ENCODE peak calls at places on chromosome 21, in ten cellular contexts. E is GM10248; L is hepatocyte; A is H9; Y is neural progenitor cell; B is CD4-positive, alpha-beta T cell; U is fibroblast of pulmonary artery; H is GM13976; D is choroid plexus epithelial cell; K is fibroblast of the aortic adventitia. S is an unnamed sample.

GRCh38 chr21:28635541-28635940 is 357.1 kb downstream of the LTN1 start:
- DNase-seq in L (no peak), K (no peak), Y (no peak), D (no peak), U (no peak), E (no peak), B (no peak), H (no peak), A (no peak), S (no peak)

GRCh38 chr21:32410916-32411315 is 1.6 kb upstream of the EVA1C start:
- DNase-seq in E (no peak), A (no peak), K (no peak), L (no peak), B (no peak), H (no peak), D (no peak), U (no peak), Y (no peak), S (no peak)

GRCh38 chr21:22585558-22585957 is 1587.3 kb downstream of the NCAM2 start:
- DNase-seq in Y (no peak), K (no peak), B (no peak), H (no peak), E (no peak), U (no peak), D (no peak), L (no peak), A (no peak), S (no peak)

GRCh38 chr21:41402231-41402630 is 23.8 kb upstream of the MX1 start:
- DNase-seq in E (no peak), U (no peak), K (no peak), A (peak; percentile 14), H (no peak), Y (no peak), D (no peak), L (no peak), B (no peak), S (no peak)

GRCh38 chr21:36964398-36964797 is 2.1 kb downstream of the HLCS start:
- DNase-seq in L (no peak), Y (no peak), B (no peak), H (no peak), E (no peak), A (no peak), U (no peak), K (no peak), D (no peak), S (no peak)

GRCh38 chr21:31273278-31273677 is 70.8 kb downstream of the TIAM1 start:
- DNase-seq in L (no peak), E (no peak), A (no peak), B (no peak), Y (no peak), K (no peak), U (no peak), D (no peak), H (no peak), S (no peak)

GRCh38 chr21:28393279-28393678 is 599.4 kb downstream of the LTN1 start:
- DNase-seq in A (no peak), E (no peak), H (no peak), K (no peak), U (no peak), B (no peak), L (peak; percentile 59), Y (no peak), D (no peak), S (peak; percentile 79)

GRCh38 chr21:46083271-46084040 is 14.5 kb upstream of the COL6A2 start:
- DNase-seq in B (no peak), A (peak; percentile 28), E (peak; percentile 10), D (no peak), K (no peak), L (peak; percentile 64), Y (no peak), H (no peak), U (no peak), S (no peak)

DNA sequence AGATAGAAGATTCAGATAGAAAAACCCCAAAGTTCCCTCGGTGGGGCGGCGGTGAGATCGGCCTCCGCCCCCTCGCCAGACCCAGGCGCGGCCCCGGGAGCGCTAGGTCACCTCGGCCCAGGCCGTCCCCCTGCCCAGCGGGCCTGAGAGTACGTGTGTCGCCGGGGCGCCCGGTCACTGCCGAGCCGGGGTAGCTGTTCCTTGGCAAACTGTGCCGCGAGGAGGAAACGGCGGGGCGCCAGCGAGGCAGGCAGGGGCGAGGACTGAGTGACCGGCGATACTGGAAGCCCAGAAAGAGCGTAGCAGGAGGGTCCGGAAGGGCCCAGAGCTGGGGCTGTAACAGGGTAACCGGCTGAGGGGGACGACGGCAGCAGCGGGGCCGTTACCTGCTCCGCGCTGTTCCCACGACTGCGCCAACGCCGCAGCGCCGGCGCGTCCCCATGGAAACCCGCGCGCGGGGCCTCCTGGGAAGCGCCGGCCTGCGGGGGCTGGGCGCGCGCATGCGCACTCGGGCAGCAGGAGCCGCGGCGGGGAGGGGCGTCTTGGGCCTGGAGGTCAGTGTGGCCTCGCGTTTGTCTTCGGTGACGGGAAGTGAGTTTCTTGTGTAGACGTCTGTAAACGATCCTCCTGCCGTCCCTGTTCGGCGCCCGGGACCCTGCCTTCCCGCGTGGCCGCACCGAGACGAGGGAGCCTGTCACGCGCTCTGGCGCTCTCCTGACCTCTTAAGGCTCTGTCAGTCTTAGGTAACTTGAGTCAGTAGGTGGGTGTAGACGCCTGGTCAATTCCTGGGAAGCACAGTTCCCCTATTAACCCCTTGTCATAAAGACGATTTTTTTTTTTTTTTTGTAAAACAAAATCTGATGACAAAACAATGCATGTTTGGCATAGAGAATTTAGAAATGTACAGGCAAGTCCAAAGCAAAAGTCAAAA is at the start of gene LCA5L:
- DNase-seq in H (peak; percentile 99), E (peak; percentile 98), A (peak; percentile 95), D (peak; percentile 89), Y (peak; percentile 97), B (peak; percentile 87), U (peak; percentile 92), K (peak; percentile 88), L (peak; percentile 97), S (peak; percentile 89)
- TF ChIP-seq CTCF in H (peak; percentile 4), E (no peak), A (no peak), D (peak; percentile 37), Y (no peak), B (no peak), U (peak; percentile 15), K (peak; percentile 29), L (peak; percentile 3), S (no peak)

DNA sequence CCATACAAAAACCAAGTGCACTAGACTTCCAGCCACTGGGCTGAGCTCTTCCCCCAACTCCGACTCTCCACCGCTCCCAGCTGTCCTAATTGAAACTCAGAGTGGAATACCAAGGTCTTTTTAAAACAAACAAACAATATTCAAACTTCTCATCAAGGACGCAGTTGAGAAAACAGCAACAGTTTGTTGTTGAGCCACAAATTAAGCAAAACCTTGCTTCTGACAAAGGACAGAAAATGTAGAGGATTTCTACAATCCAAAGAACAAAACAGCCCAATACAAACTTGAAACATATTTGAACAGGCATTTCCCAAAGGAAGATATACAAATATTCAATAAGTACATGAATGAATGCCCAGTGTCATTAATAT is 28.4 kb downstream of the RSPH1 start:
- DNase-seq in E (no peak), H (no peak), L (no peak), Y (no peak), U (no peak), B (no peak), K (no peak), D (no peak), A (no peak), S (no peak)
- TF ChIP-seq CTCF in E (no peak), H (no peak), L (no peak), Y (no peak), U (no peak), B (no peak), K (no peak), D (no peak), A (peak; percentile 4), S (no peak)

DNA sequence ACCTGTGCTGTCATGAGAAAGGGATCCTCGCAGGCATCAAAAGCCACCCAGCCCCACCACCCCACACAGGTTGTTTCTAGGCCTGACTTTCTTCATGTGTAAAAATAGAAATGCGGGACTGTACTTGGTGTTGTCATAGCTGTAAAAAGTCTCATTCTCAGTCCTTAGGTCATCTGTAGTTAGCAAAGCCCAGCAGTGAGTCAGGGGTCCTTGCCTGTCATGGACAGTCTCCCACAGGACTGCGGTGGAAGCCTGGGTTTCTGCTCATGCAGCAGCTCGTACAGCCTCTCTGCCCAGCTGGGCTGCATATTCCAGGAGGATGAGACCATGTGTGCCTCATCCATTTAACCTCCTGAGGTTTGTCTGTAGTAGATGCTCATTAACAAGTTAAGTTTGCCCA is 58.2 kb downstream of the MRPS6 start:
- DNase-seq in D (no peak), H (no peak), A (no peak), U (no peak), Y (no peak), E (no peak), B (no peak), L (no peak), K (no peak), S (no peak)
- TF ChIP-seq CTCF in D (no peak), H (no peak), A (no peak), U (no peak), Y (no peak), E (no peak), B (no peak), L (no peak), K (no peak), S (no peak)

GRCh38 chr21:17901458-17902092 is 82.4 kb upstream of the C21orf91 start:
- DNase-seq in H (no peak), Y (no peak), L (no peak), E (no peak), A (peak; percentile 33), B (no peak), K (peak; percentile 11), D (peak; percentile 33), U (no peak), S (no peak)

GRCh38 chr21:17903029-17903806 is 84.1 kb upstream of the C21orf91 start:
- DNase-seq in D (peak; percentile 67), A (no peak), E (peak; percentile 43), L (peak; percentile 56), H (peak; percentile 53), U (peak; percentile 65), Y (no peak), K (peak; percentile 62), B (no peak), S (no peak)

GRCh38 chr21:17900990-17901385 is 81.8 kb upstream of the C21orf91 start:
- DNase-seq in A (no peak), Y (no peak), B (no peak), U (no peak), H (no peak), D (no peak), E (no peak), L (no peak), K (no peak), S (no peak)

GRCh38 chr21:17903929-17904639 is 84.9 kb upstream of the C21orf91 start:
- DNase-seq in U (no peak), D (no peak), E (no peak), H (no peak), K (peak; percentile 37), B (no peak), A (no peak), Y (no peak), L (no peak), S (no peak)

DNA sequence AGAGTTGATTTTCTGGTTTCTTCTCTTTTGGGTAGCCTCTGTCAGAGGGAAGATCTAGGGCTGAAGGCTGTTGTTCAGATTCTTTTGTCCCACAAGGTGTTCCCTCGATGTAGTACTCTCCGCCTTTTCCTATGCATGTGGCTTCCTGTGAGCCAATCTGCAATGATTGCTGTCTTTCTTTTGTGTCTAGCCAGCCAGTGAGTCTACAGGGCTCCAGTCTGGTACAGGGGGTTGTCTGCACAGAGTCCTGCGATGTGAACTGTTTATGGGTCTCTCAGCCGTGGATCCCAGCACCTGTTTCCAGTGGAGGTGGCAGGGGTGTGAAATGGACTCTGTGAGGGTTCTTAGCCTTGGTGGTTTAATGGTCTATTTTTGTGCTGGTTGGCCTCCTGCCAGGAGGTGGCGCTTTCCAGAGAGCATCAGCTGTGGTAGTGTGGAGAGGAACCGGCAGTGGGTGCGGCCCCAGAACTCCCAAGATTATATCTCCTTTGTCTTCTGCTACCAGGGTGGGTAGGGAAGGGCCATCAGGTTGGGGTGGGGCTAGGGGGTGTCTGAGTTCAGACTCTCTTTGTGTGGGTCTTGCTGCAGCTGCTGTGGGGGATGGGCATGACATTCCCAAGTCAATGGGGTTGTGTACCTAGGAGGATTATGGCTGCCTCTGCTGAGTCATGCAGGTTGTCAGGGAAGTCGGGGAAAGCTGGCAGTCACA is 81.3 kb upstream of the C21orf91 start:
- DNase-seq in E (no peak), B (no peak), K (no peak), A (peak; percentile 68), D (no peak), L (no peak), Y (peak; percentile 26), H (no peak), U (no peak), S (no peak)
- TF ChIP-seq CTCF in E (no peak), B (no peak), K (no peak), A (peak; percentile 63), D (no peak), L (no peak), Y (peak; percentile 30), H (no peak), U (no peak), S (no peak)

S was measured in Calu3.